ENCODE peak calls at places on chromosomes 13 and 19, in nine cellular contexts. Y is Right ventricle myocardium inferior; S is naive B cell; D is mucosa of descending colon; R is Daoy; Q is MV-4-11; M is stimulated activated CD4-positive, alpha-beta T cell treated with anti-CD3 and anti-CD28 coated beads, Interleukin-1b, Interleukin-23, amount 100 ng/mL, for 24 hours; A is AG09319; X is activated CD4-positive, alpha-beta T cell treated with anti-CD3 and anti-CD28 coated beads, Interleukin-2, amount 50 U/mL, for 48 hours. I is an unnamed sample.

GRCh38 chr19:1668339-1669123 is 16.1 kb upstream of the TCF3 start:
- DNase-seq in Y (no peak), S (peak), A (no peak), Q (no peak), R (peak), X (no peak), D (no peak), M (no peak), I (peak)

GRCh38 chr19:46147791-46148288 is at the start of gene IGFL2:
- DNase-seq in Y (no peak), A (no peak), D (no peak), R (peak), M (peak), S (no peak), X (peak), Q (no peak), I (no peak)

GRCh38 chr19:53424968-53425597 is 6.7 kb upstream of the ZNF761 start:
- DNase-seq in M (peak), S (peak), D (peak), R (peak), X (peak), Q (no peak), Y (peak), A (peak), I (peak)

GRCh38 chr19:17090501-17091074 is 15.0 kb downstream of the MYO9B start:
- DNase-seq in D (no peak), Y (no peak), Q (peak), X (peak), R (peak), M (no peak), S (peak), A (no peak), I (no peak)

GRCh38 chr19:21483589-21484170 is 21.7 kb upstream of the ZNF429 start:
- DNase-seq in X (peak), M (peak), S (peak), A (no peak), Y (peak), Q (no peak), R (peak), D (peak), I (no peak)

GRCh38 chr13:23956106-23956505 is 58.8 kb upstream of the C1QTNF9B start:
- DNase-seq in Q (no peak), S (no peak), X (peak), D (no peak), A (no peak), Y (no peak), M (no peak), R (peak), I (no peak)

GRCh38 chr13:93201992-93202558 is 24.5 kb upstream of the GPC6 start:
- DNase-seq in M (no peak), D (no peak), A (no peak), R (no peak), S (no peak), Y (no peak), X (no peak), Q (no peak), I (no peak)

GRCh38 chr13:60146491-60146890 is 17.2 kb downstream of the DIAPH3 start:
- DNase-seq in D (no peak), X (no peak), S (no peak), R (no peak), A (no peak), Y (no peak), M (no peak), Q (no peak), I (no peak)

GRCh38 chr13:43363156-43363918 is 340.0 kb downstream of the DNAJC15 start:
- DNase-seq in S (no peak), D (no peak), A (peak), M (no peak), Q (no peak), R (no peak), X (no peak), Y (no peak), I (no peak)

GRCh38 chr13:60591348-60591747 is 194.3 kb downstream of the TDRD3 start:
- DNase-seq in X (no peak), M (no peak), S (no peak), A (peak), Q (peak), Y (no peak), R (peak), D (no peak), I (no peak)

GRCh38 chr19:9597027-9597426 is 12.7 kb upstream of the ZNF121 start:
- DNase-seq in A (peak), D (no peak), Y (no peak), Q (no peak), S (no peak), R (peak), M (no peak), X (no peak), I (no peak)

GRCh38 chr19:10193666-10194499 is 870 bp downstream of the DNMT1 start:
- DNase-seq in Q (no peak), X (peak), R (peak), D (peak), S (no peak), Y (peak), M (no peak), A (no peak), I (peak)

GRCh38 chr19:46718157-46718933 is 1.4 kb upstream of the PRKD2 start:
- DNase-seq in D (peak), Y (peak), R (no peak), S (peak), A (no peak), Q (peak), M (peak), X (peak), I (no peak)

GRCh38 chr13:99086149-99086868 is 108.4 kb upstream of the DOCK9 start:
- DNase-seq in R (peak), S (peak), M (peak), Y (peak), A (no peak), Q (no peak), D (peak), X (peak), I (peak)

GRCh38 chr19:23823952-23824389 is 65.3 kb upstream of the ZNF681 start:
- DNase-seq in R (peak), S (peak), M (no peak), A (no peak), Y (no peak), Q (peak), X (peak), D (peak), I (no peak)

GRCh38 chr13:40665754-40666057 is 735 bp downstream of the FOXO1 start:
- DNase-seq in D (no peak), A (no peak), Y (no peak), M (no peak), X (no peak), S (peak), Q (no peak), R (peak), I (no peak)

GRCh38 chr13:113805431-113806103 is 46.5 kb downstream of the TMEM255B start:
- DNase-seq in X (no peak), Y (peak), R (no peak), M (no peak), D (peak), A (no peak), S (no peak), Q (no peak), I (peak)

GRCh38 chr19:2550431-2551171 is 74.7 kb downstream of the GADD45B start:
- DNase-seq in S (no peak), D (no peak), X (no peak), M (no peak), Y (peak), R (no peak), Q (no peak), A (no peak), I (peak)

I was measured in kidney.